ENCODE peak calls at places on chromosomes 5 and 9, in nine cellular contexts. A is neural progenitor cell, C is HCT116, N is pancreas, L is astrocyte of the spinal cord, D is cardiac muscle cell, K is OCI-LY7, B is left ventricle myocardium inferior, R is transverse colon. Z is an unnamed sample.

GRCh38 chr5:66554211-66554610 is 42.0 kb upstream of the MAST4 start:
- DNase-seq in A (no peak), C (no peak), N (no peak), L (peak; percentile 50), D (peak; percentile 84), K (peak; percentile 82), B (no peak), R (peak; percentile 9), Z (peak; percentile 5)

GRCh38 chr5:39395521-39395920 is 29.3 kb downstream of the DAB2 start:
- DNase-seq in A (no peak), C (no peak), N (no peak), L (no peak), D (no peak), K (no peak), B (no peak), R (no peak), Z (peak; percentile 34)

GRCh38 chr5:82349651-82350050 is 71.5 kb upstream of the RPS23 start:
- DNase-seq in A (peak; percentile 68), C (no peak), N (no peak), L (no peak), D (no peak), K (peak; percentile 13), B (no peak), R (peak; percentile 12), Z (no peak)

GRCh38 chr9:4927043-4927471 is 58.0 kb upstream of the JAK2 start:
- DNase-seq in A (peak; percentile 38), C (no peak), N (no peak), L (no peak), D (peak; percentile 22), K (no peak), B (no peak), R (no peak), Z (no peak)

GRCh38 chr9:37676411-37676830 is 25.7 kb downstream of the FRMPD1 start:
- DNase-seq in A (peak; percentile 58), C (no peak), N (no peak), L (peak; percentile 2), D (no peak), K (no peak), B (no peak), R (no peak), Z (no peak)

GRCh38 chr9:130887494-130888144 is 9.0 kb downstream of the QRFP start:
- DNase-seq in A (no peak), C (no peak), N (no peak), L (no peak), D (no peak), K (no peak), B (no peak), R (no peak), Z (peak; percentile 33)

GRCh38 chr5:91401175-91401574 is 18.1 kb upstream of the ARRDC3 start:
- DNase-seq in A (no peak), C (no peak), N (no peak), L (no peak), D (no peak), K (no peak), B (no peak), R (no peak), Z (no peak)

GRCh38 chr5:135457424-135458071 is 5.4 kb upstream of the TIFAB start:
- DNase-seq in A (peak; percentile 81), C (peak; percentile 74), N (peak; percentile 58), L (peak; percentile 48), D (peak; percentile 62), K (peak; percentile 58), B (peak; percentile 56), R (peak; percentile 69), Z (peak; percentile 66)

GRCh38 chr9:110047955-110048472 is 159.9 kb downstream of the C9orf152 start:
- DNase-seq in A (peak; percentile 72), C (no peak), N (no peak), L (no peak), D (no peak), K (peak; percentile 61), B (peak; percentile 21), R (no peak), Z (no peak)

GRCh38 chr5:76742586-76742985 is 26.7 kb downstream of the F2R start:
- DNase-seq in A (no peak), C (no peak), N (no peak), L (no peak), D (peak; percentile 62), K (no peak), B (no peak), R (no peak), Z (peak; percentile 61)

GRCh38 chr5:20056933-20057332 is 68.9 kb upstream of the CDH18 start:
- DNase-seq in A (no peak), C (no peak), N (no peak), L (no peak), D (no peak), K (no peak), B (no peak), R (no peak), Z (no peak)

DNA sequence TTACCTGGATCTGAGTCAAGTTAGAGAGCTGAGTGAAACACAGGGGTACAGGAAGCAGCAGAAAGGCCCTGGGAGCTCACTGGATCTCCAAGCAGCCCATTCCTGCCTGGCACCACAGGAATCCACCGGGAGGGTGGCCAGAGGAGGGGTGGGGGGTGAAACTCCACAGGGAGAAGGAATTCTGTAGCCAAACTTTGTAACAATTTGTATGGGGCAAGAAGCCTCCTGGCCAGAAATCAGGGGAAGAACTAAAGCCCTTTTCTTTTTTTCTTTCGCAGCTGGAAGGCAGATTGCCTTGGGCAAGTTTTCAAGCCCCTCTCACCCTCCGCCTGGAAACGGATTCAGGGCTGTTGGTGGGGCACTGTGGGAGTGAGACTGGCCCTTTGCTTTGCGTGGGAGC is 576.1 kb downstream of the BNC2 start:
- DNase-seq in A (no peak), C (no peak), N (no peak), L (peak; percentile 22), D (peak; percentile 77), K (no peak), B (no peak), R (no peak), Z (no peak)
- TF ChIP-seq CTCF in A (no peak), C (no peak), N (no peak), L (no peak), D (no peak), K (no peak), B (no peak), R (no peak), Z (no peak)

GRCh38 chr9:127056446-127056845 is 66.0 kb downstream of the ANGPTL2 start:
- DNase-seq in A (no peak), C (no peak), N (no peak), L (no peak), D (no peak), K (no peak), B (no peak), R (no peak), Z (no peak)

GRCh38 chr9:127055745-127056402 is 66.6 kb downstream of the ANGPTL2 start:
- DNase-seq in A (no peak), C (no peak), N (no peak), L (no peak), D (no peak), K (no peak), B (no peak), R (no peak), Z (no peak)

GRCh38 chr9:127053057-127053821 is 69.2 kb downstream of the ANGPTL2 start:
- DNase-seq in A (no peak), C (no peak), N (no peak), L (no peak), D (no peak), K (no peak), B (no peak), R (no peak), Z (no peak)

GRCh38 chr9:127051881-127052595 is 70.4 kb downstream of the ANGPTL2 start:
- DNase-seq in A (no peak), C (no peak), N (no peak), L (no peak), D (no peak), K (no peak), B (no peak), R (no peak), Z (no peak)

GRCh38 chr9:127053908-127054307 is 68.5 kb downstream of the ANGPTL2 start:
- DNase-seq in A (no peak), C (no peak), N (no peak), L (no peak), D (no peak), K (no peak), B (no peak), R (no peak), Z (no peak)
- H3K4me3 ChIP-seq in A (no peak overlapping the region), C (no peak overlapping the region), N (no peak overlapping the region), L (no peak overlapping the region), D (no peak overlapping the region), K (no peak overlapping the region), B (no peak overlapping the region), R (no peak overlapping the region), Z (no peak overlapping the region)

GRCh38 chr9:113987526-113987925 is 90.6 kb downstream of the AMBP start:
- DNase-seq in A (no peak), C (no peak), N (no peak), L (no peak), D (no peak), K (no peak), B (no peak), R (no peak), Z (no peak)

GRCh38 chr9:113984639-113985380 is 93.3 kb downstream of the AMBP start:
- DNase-seq in A (no peak), C (no peak), N (no peak), L (no peak), D (no peak), K (no peak), B (no peak), R (no peak), Z (no peak)

GRCh38 chr9:113986931-113987330 is 91.2 kb downstream of the AMBP start:
- DNase-seq in A (no peak), C (no peak), N (no peak), L (no peak), D (no peak), K (no peak), B (no peak), R (no peak), Z (no peak)

GRCh38 chr9:113988385-113988784 is 89.7 kb downstream of the AMBP start:
- DNase-seq in A (no peak), C (no peak), N (no peak), L (no peak), D (no peak), K (no peak), B (no peak), R (no peak), Z (no peak)

DNA sequence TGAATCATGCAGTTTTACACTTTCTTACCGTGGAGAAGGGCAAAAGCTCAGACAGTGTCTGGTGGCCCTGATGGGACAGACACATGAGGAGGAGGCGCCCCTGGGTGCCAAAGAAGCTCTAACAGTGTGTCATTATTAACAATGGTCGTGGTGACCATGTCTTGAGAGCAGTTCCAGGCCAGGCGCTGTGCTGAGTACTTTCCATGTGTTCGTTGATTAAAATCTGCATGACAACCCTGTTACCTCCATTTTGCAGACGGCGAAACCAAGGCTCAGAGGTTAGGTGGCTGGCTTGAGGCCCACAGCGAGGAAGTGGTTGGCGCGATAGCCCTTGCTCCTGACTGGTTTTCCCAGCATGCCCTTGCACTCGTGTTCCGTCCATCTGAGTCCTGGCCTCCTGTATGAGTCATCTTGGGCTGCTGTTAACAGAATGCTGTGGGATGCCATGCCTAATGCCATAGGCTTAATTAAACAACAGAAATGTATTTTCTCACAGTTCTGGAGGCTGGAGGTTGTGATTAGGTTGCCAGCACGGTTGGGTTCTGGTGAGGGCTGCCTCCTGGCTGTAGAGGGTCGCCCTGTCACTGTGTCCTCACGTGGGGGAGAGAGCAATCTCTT is 92.0 kb downstream of the AMBP start:
- DNase-seq in A (no peak), C (no peak), N (no peak), L (peak; percentile 47), D (peak; percentile 43), K (no peak), B (no peak), R (no peak), Z (peak; percentile 52)
- TF ChIP-seq CTCF in A (no peak), C (no peak), N (no peak), L (peak; percentile 4), D (no peak), K (no peak), B (no peak), R (no peak), Z (no peak)

GRCh38 chr5:147452137-147452838 is 57.6 kb downstream of the DPYSL3 start:
- DNase-seq in A (peak; percentile 64), C (no peak), N (no peak), L (peak; percentile 39), D (no peak), K (no peak), B (no peak), R (no peak), Z (no peak)
- H3K4me3 ChIP-seq in A (peak overlapping the region; percentile 97), C (no peak overlapping the region), N (no peak overlapping the region), L (peak overlapping the region; percentile 90), D (peak overlapping the region; percentile 74), K (no peak overlapping the region), B (peak overlapping the region; percentile 77), R (peak overlapping the region; percentile 62), Z (peak overlapping the region; percentile 82)